ENCODE peak calls at places on chromosomes 2 and 18, in seven cellular contexts. N, O, E, L, J, A and Q are unnamed samples.

GRCh38 chr2:160075171-160075570 is 12.8 kb upstream of the PLA2R1 start:
- DNase-seq in N (peak; percentile 93), O (peak; percentile 73), E (no peak), L (no peak), J (peak; percentile 83), A (no peak), Q (no peak)

GRCh38 chr2:158774663-158775062 is 20.5 kb upstream of the DAPL1 start:
- DNase-seq in N (no peak), O (no peak), E (no peak), L (no peak), J (no peak), A (no peak), Q (no peak)

GRCh38 chr2:100114011-100114433 is 28.4 kb downstream of the AFF3 start:
- DNase-seq in N (no peak), O (no peak), E (no peak), L (no peak), J (no peak), A (peak; percentile 41), Q (no peak)

GRCh38 chr2:199392363-199392762 is 65.4 kb downstream of the SATB2 start:
- DNase-seq in N (no peak), O (no peak), E (no peak), L (no peak), J (no peak), A (no peak), Q (no peak)

GRCh38 chr18:55731594-55732042 is 143.6 kb upstream of the TCF4 start:
- DNase-seq in N (no peak), O (no peak), E (no peak), L (no peak), J (no peak), A (no peak), Q (no peak)

GRCh38 chr2:240233891-240234502 is 93.5 kb upstream of the OTOS start:
- DNase-seq in N (no peak), O (no peak), E (peak; percentile 75), L (peak; percentile 18), J (no peak), A (no peak), Q (no peak)

GRCh38 chr18:45467307-45467706 is 148.0 kb upstream of the SLC14A2 start:
- DNase-seq in N (no peak), O (no peak), E (no peak), L (no peak), J (no peak), A (no peak), Q (no peak)

GRCh38 chr2:71749671-71750101 is 296.3 kb downstream of the DYSF start:
- DNase-seq in N (peak; percentile 80), O (peak; percentile 64), E (no peak), L (no peak), J (no peak), A (no peak), Q (no peak)

GRCh38 chr18:49733321-49733720 is 80.0 kb downstream of the ACAA2 start:
- DNase-seq in N (peak; percentile 35), O (peak; percentile 6), E (no peak), L (no peak), J (no peak), A (no peak), Q (no peak)

GRCh38 chr2:112938904-112939303 is 27.9 kb downstream of the IL37 start:
- DNase-seq in N (peak; percentile 57), O (peak; percentile 51), E (no peak), L (no peak), J (no peak), A (no peak), Q (no peak)

GRCh38 chr2:187942876-187943275 is 348.8 kb upstream of the GULP1 start:
- DNase-seq in N (no peak), O (no peak), E (no peak), L (peak; percentile 51), J (no peak), A (no peak), Q (no peak)

GRCh38 chr2:236657215-236657614 is 87.6 kb downstream of the ACKR3 start:
- DNase-seq in N (no peak), O (no peak), E (no peak), L (no peak), J (no peak), A (no peak), Q (no peak)

GRCh38 chr2:9770308-9771100 is 72.8 kb upstream of the TAF1B start:
- DNase-seq in N (peak; percentile 61), O (peak; percentile 64), E (peak; percentile 79), L (peak; percentile 84), J (peak; percentile 20), A (peak; percentile 73), Q (peak; percentile 64)

GRCh38 chr18:49321800-49322461 is 138.5 kb downstream of the DYM start:
- DNase-seq in N (peak; percentile 64), O (peak; percentile 46), E (no peak), L (no peak), J (peak; percentile 25), A (no peak), Q (no peak)

GRCh38 chr2:70258532-70258875 is 567 bp downstream of the PCYOX1 start:
- DNase-seq in N (no peak), O (peak; percentile 10), E (peak; percentile 80), L (peak; percentile 82), J (no peak), A (peak; percentile 56), Q (no peak)

GRCh38 chr2:212154392-212154791 is 384.2 kb downstream of the ERBB4 start:
- DNase-seq in N (no peak), O (no peak), E (no peak), L (no peak), J (no peak), A (peak; percentile 13), Q (no peak)

GRCh38 chr2:10006248-10007147 is 36.9 kb upstream of the KLF11 start:
- DNase-seq in N (no peak), O (peak; percentile 27), E (peak; percentile 69), L (peak; percentile 58), J (no peak), A (no peak), Q (no peak)

GRCh38 chr2:73919596-73920228 is 7.0 kb upstream of the DGUOK start:
- DNase-seq in N (no peak), O (no peak), E (no peak), L (no peak), J (no peak), A (no peak), Q (no peak)

GRCh38 chr2:19073522-19073921 is 284.9 kb downstream of the OSR1 start:
- DNase-seq in N (peak; percentile 70), O (peak; percentile 39), E (peak; percentile 50), L (no peak), J (peak; percentile 59), A (no peak), Q (no peak)

GRCh38 chr2:130798472-130799221 is 38.1 kb upstream of the ARHGEF4 start:
- DNase-seq in N (no peak), O (no peak), E (no peak), L (peak; percentile 28), J (no peak), A (peak; percentile 78), Q (no peak)

GRCh38 chr2:174180165-174180724 is 68.1 kb downstream of the OLA1 start:
- DNase-seq in N (no peak), O (peak; percentile 28), E (no peak), L (no peak), J (no peak), A (peak; percentile 37), Q (no peak)

GRCh38 chr2:59008950-59009349 is 767.8 kb upstream of the FANCL start:
- DNase-seq in N (no peak), O (no peak), E (no peak), L (no peak), J (no peak), A (no peak), Q (no peak)

GRCh38 chr2:232884549-232885263 is 14.6 kb downstream of the SNORC start:
- DNase-seq in N (no peak), O (no peak), E (no peak), L (no peak), J (no peak), A (no peak), Q (no peak)

DNA sequence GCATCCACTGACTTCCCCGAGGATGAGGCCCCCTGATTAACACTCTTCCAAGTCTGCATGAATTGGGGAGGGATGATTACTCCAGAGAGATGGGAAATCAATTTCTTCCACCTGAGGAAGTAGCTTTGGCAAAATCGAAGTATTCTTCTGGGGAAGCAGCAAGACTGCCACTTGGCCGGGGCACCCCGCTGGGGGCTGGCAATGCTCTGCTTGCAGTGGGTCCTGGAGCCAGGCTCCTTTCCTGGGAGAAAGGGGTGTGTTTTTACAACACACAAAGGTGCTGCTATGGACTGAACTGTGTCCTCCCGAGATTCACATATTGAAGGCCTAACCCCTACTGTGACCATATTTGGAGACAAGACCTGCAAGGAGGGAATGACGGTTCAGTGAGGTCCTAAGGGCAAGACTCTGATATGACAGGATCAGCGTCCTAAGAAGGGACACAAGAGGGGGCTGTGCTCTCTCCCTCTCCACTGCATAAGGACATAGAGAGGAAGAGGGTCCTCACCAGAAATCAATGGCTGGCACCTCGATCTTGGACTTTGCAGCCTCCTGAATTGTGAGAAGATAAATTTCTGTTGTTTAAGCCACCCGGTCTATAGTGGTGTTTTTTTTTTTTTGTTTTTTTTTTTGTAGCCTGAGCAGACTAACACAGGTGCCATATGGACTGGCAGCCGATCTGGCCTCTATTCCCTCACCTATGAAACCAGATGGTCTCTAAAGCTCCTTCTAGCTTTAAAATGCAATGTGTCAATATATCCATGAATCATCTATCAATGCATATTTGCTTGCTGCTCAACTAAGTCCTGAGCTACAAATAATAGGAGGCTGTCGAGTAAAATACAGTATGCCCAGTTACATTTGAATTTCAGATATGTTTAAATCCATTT is 3.6 kb upstream of the SMARCAL1 start:
- DNase-seq in N (no peak), O (no peak), E (peak; percentile 78), L (no peak), J (no peak), A (peak; percentile 67), Q (no peak)
- TF ChIP-seq CTCF in N (no peak), O (no peak), E (no peak), L (no peak), J (no peak), A (no peak), Q (no peak)

GRCh38 chr2:211035548-211036185 is 479.3 kb downstream of the CPS1 start:
- DNase-seq in N (peak; percentile 11), O (no peak), E (no peak), L (peak; percentile 47), J (no peak), A (peak; percentile 39), Q (no peak)
- TF ChIP-seq CTCF in N (peak; percentile 67), O (peak; percentile 48), E (peak; percentile 38), L (peak; percentile 11), J (peak; percentile 22), A (peak; percentile 60), Q (no peak)

DNA sequence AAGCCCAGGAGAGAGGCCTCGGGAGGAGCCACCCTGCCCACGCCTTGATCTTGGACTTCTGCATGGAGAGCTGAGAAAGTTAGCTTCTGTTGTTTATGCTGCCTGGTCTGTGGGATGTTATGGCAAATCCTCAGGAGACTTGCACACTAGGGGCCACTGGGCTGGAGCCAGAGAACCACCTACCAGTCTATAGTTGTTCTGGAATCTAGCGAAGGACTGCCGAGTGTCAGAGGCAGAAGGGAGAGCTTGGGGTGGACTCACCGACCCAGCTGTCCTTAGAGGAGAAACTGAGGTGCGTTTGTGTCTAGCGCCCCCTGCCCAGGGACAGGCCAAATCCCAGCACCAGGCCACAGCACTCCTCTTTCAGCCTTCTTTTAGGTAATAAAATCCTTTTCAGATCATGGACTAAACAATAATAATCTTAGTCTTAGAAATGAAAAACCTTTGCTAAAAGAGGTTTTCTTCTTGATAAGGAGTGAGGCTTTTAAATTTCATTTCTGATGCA is 398.7 kb upstream of the SALL3 start:
- DNase-seq in N (no peak), O (no peak), E (no peak), L (no peak), J (no peak), A (no peak), Q (no peak)
- TF ChIP-seq CTCF in N (no peak), O (no peak), E (no peak), L (no peak), J (no peak), A (no peak), Q (no peak)

GRCh38 chr2:85873679-85874078 is 15.1 kb downstream of the ST3GAL5 start:
- DNase-seq in N (no peak), O (no peak), E (no peak), L (no peak), J (no peak), A (no peak), Q (no peak)
- TF ChIP-seq CTCF in N (peak; percentile 36), O (peak; percentile 47), E (no peak), L (no peak), J (peak; percentile 23), A (peak; percentile 34), Q (no peak)